ENCODE peak calls at places on chromosomes 5 and 9, in six cellular contexts. A is IMR-90, Q is fibroblast of lung, W is GM12865, T is GM06990, E is OCI-LY7. P is an unnamed sample.

GRCh38 chr5:124738751-124739559 is 7.5 kb downstream of the ZNF608 start:
- DNase-seq in W (peak; percentile 53), Q (no peak), T (no peak), A (no peak), E (peak; percentile 43), P (no peak)

GRCh38 chr9:88748566-88749238 is 213.7 kb downstream of the NXNL2 start:
- DNase-seq in A (peak; percentile 81), Q (peak; percentile 85), E (no peak), T (no peak), W (no peak), P (no peak)

GRCh38 chr5:58133631-58134296 is 326.1 kb downstream of the PLK2 start:
- DNase-seq in A (peak; percentile 79), E (no peak), Q (peak; percentile 68), W (no peak), T (no peak), P (no peak)

GRCh38 chr9:120032639-120033038 is 547.3 kb downstream of the CDK5RAP2 start:
- DNase-seq in E (no peak), T (no peak), A (no peak), Q (no peak), W (no peak), P (no peak)

GRCh38 chr9:87034891-87035290 is 87.6 kb upstream of the GAS1 start:
- DNase-seq in E (no peak), Q (no peak), W (no peak), T (no peak), A (no peak), P (no peak)

GRCh38 chr5:38607930-38608545 is 51.6 kb upstream of the LIFR start:
- DNase-seq in E (no peak), A (peak; percentile 86), W (no peak), T (no peak), Q (peak; percentile 77), P (no peak)

GRCh38 chr5:76544268-76544926 is 78.8 kb downstream of the F2RL2 start:
- DNase-seq in W (peak; percentile 64), A (peak; percentile 13), Q (peak; percentile 12), E (peak; percentile 61), T (no peak), P (peak; percentile 52)

GRCh38 chr5:129951039-129951438 is 46.8 kb downstream of the CHSY3 start:
- DNase-seq in T (no peak), W (no peak), Q (peak; percentile 2), E (no peak), A (no peak), P (no peak)

GRCh38 chr5:144742376-144742775 is 571.7 kb downstream of the KCTD16 start:
- DNase-seq in W (no peak), Q (no peak), A (no peak), E (no peak), T (no peak), P (no peak)
- TF ChIP-seq CTCF in W (no peak), Q (no peak), A (no peak), E (no peak), T (no peak), P (no peak)

DNA sequence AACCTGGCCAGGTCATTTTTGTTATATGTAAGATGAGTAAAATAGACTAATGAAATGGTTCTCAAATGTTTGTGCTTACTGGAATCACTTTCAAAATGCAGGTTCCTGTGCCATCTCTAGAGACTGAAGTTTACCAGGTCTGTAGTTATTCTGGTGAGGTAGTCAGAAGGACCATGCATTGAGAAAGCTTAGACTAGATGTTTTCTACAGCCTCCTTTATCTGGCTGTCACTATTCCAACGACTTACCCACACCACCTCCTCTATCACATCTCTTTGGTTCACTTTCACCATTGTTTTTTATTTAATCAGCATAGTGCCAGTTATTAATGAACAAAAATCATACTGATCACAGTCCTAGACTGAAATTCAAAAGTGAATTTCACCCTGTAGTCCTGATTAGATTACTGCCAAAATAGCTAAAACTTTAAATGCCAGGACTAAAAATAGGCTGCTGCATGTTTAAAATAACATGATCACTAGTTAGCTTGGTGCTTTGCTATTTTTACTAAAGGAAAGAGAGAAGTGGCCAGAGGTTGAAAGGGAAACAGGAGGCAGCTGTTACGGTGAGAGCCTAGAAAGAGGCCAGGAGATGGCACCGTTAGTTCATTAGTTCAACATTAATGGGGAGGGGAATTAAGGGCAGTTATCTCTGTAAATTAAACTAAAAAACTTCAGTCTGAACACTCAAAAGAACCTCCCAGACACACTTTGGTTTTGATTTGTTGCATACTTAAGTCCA is 13.9 kb upstream of the FNIP1 start:
- DNase-seq in Q (peak; percentile 34), T (no peak), A (peak; percentile 41), W (peak; percentile 53), E (peak; percentile 13), P (peak; percentile 39)
- TF ChIP-seq CTCF in Q (peak; percentile 33), T (peak; percentile 34), A (peak; percentile 48), W (peak; percentile 31), E (peak; percentile 57), P (peak; percentile 18)

GRCh38 chr9:98479967-98480847 is 224.8 kb upstream of the TBC1D2 start:
- DNase-seq in A (peak; percentile 41), W (no peak), T (no peak), Q (no peak), E (no peak), P (no peak)

GRCh38 chr9:98481676-98482075 is 226.2 kb upstream of the TBC1D2 start:
- DNase-seq in E (no peak), W (no peak), Q (no peak), A (peak; percentile 39), T (no peak), P (no peak)

GRCh38 chr9:98482248-98482647 is 226.5 kb downstream of the GABBR2 start:
- DNase-seq in E (no peak), W (no peak), T (no peak), Q (no peak), A (no peak), P (no peak)

GRCh38 chr9:98485706-98486105 is 223.0 kb downstream of the GABBR2 start:
- DNase-seq in Q (no peak), E (no peak), T (no peak), W (no peak), A (no peak), P (no peak)

GRCh38 chr9:98484218-98484617 is 224.5 kb downstream of the GABBR2 start:
- DNase-seq in W (no peak), A (peak; percentile 54), Q (no peak), E (no peak), T (no peak), P (no peak)
- TF ChIP-seq CTCF in W (no peak), A (peak; percentile 28), Q (peak; percentile 24), E (no peak), T (no peak), P (no peak)

GRCh38 chr9:99894826-99895225 is 11.6 kb upstream of the STX17 start:
- DNase-seq in T (no peak), E (no peak), W (no peak), A (no peak), Q (no peak), P (no peak)

DNA sequence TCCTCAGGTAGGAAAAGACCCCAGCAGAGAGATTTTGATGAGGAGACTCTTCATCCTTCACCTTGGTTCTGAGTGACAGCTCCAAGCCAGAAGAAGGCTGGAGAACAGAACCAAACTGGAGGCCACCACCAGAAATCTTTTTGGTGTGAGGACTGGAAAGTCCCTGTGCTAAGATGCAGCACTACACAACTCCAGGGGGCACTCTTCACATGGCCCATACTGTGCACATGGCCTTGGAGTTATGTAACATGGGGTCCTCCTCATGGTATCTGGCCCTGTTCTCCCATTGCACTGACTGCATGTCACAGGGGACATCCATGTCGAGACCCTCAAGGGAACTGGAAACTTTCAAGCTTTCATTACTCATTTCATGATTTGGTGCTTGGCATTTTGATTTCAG is 17.3 kb upstream of the STX17 start:
- DNase-seq in T (no peak), W (peak; percentile 24), E (no peak), A (no peak), Q (no peak), P (no peak)
- TF ChIP-seq CTCF in T (peak; percentile 44), W (peak; percentile 20), E (peak; percentile 20), A (no peak), Q (no peak), P (peak; percentile 5)

GRCh38 chr5:17185776-17186175 is 31.7 kb upstream of the BASP1 start:
- DNase-seq in A (peak; percentile 98), Q (peak; percentile 98), W (no peak), T (no peak), E (no peak), P (no peak)
- TF ChIP-seq CTCF in A (no peak), Q (no peak), W (no peak), T (no peak), E (no peak), P (no peak)

GRCh38 chr9:98255578-98256296 is at the start of gene TBC1D2:
- DNase-seq in A (peak; percentile 90), T (peak; percentile 96), W (peak; percentile 97), Q (peak; percentile 94), E (peak; percentile 95), P (peak; percentile 95)
- TF ChIP-seq CTCF in A (no peak), T (no peak), W (no peak), Q (peak; percentile 24), E (peak; percentile 51), P (no peak)

DNA sequence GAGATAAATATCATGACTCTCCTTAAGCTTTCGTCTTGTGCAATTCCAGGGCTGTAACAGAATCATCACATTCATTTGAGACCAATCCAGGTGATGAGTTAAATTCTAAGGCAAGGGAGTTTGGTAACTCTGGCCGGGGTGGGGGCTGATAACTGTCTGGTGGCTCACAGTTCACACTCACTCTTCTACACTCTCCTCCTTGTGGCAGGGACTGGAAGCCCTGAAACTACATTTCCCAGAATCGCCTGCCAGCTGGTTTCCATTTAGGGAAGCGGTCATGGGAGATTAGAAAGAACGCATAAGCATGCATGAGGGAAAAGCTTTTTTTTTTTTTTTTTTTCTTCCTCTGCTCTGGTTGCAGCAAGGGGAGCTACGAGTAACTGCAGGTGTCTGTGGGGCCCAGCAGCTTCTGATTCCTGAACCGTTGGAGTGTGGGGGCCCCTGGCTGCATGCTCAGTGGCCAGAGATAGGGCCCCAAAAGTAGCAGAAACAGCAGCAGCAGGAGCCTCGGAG is 154.8 kb upstream of the TBC1D2 start:
- DNase-seq in W (no peak), T (no peak), Q (peak; percentile 85), A (peak; percentile 80), E (peak; percentile 4), P (no peak)
- TF ChIP-seq CTCF in W (no peak), T (no peak), Q (peak; percentile 57), A (peak; percentile 33), E (no peak), P (no peak)

GRCh38 chr9:14661421-14662059 is 31.7 kb downstream of the ZDHHC21 start:
- DNase-seq in A (peak; percentile 43), E (peak; percentile 37), Q (peak; percentile 60), W (peak; percentile 18), T (no peak), P (peak; percentile 32)
- TF ChIP-seq CTCF in A (peak; percentile 59), E (peak; percentile 88), Q (peak; percentile 46), W (peak; percentile 26), T (peak; percentile 51), P (no peak)

GRCh38 chr5:172533399-172534228 is 79.3 kb upstream of the SH3PXD2B start:
- DNase-seq in T (peak; percentile 22), W (peak; percentile 7), E (no peak), A (no peak), Q (no peak), P (no peak)
- TF ChIP-seq CTCF in T (no peak), W (no peak), E (no peak), A (no peak), Q (no peak), P (no peak)

P was measured in GM20000.